ENCODE peak calls at places on chromosomes 4 and X, in four cellular contexts. One of them, this sample, is unnamed.

GRCh38 chr4:114077610-114078009 is 98.2 kb upstream of the ARSJ start:
- DNase-seq in heart left ventricle: no peak
- DNase-seq in ovary: no peak
- DNase-seq in Peyer's patch: no peak
- DNase-seq in this sample: no peak

GRCh38 chrX:2595258-2595657 is 94.5 kb upstream of the DHRSX start:
- DNase-seq in Peyer's patch: no peak
- DNase-seq in ovary: no peak
- DNase-seq in heart left ventricle: no peak
- DNase-seq in this sample: no peak

GRCh38 chr4:52312722-52313121 is 261.6 kb downstream of the SPATA18 start:
- DNase-seq in heart left ventricle: no peak
- DNase-seq in Peyer's patch: no peak
- DNase-seq in ovary: no peak
- DNase-seq in this sample: no peak

GRCh38 chr4:54227261-54228063 is 1.6 kb upstream of the PDGFRA start:
- DNase-seq in heart left ventricle: no peak
- DNase-seq in Peyer's patch: no peak
- DNase-seq in ovary: peak; percentile 40
- DNase-seq in this sample: no peak

GRCh38 chrX:50903387-50904027 is 7.0 kb upstream of the BMP15 start:
- DNase-seq in Peyer's patch: peak; percentile 45
- DNase-seq in ovary: no peak
- DNase-seq in heart left ventricle: no peak
- DNase-seq in this sample: no peak

GRCh38 chr4:54941994-54942552 is 183.3 kb downstream of the KDR start:
- DNase-seq in heart left ventricle: no peak
- DNase-seq in ovary: peak; percentile 16
- DNase-seq in Peyer's patch: peak; percentile 47
- DNase-seq in this sample: no peak

GRCh38 chrX:9339603-9340569 is 125.0 kb upstream of the TBL1X start:
- DNase-seq in Peyer's patch: peak; percentile 67
- DNase-seq in ovary: peak; percentile 42
- DNase-seq in heart left ventricle: peak; percentile 61
- DNase-seq in this sample: no peak

GRCh38 chr4:150619032-150619431 is 37.1 kb downstream of the MAB21L2 start:
- DNase-seq in Peyer's patch: no peak
- DNase-seq in ovary: no peak
- DNase-seq in heart left ventricle: no peak
- DNase-seq in this sample: no peak

GRCh38 chrX:53071604-53072417 is 10.4 kb upstream of the TSPYL2 start:
- DNase-seq in heart left ventricle: peak; percentile 69
- DNase-seq in ovary: peak; percentile 69
- DNase-seq in Peyer's patch: peak; percentile 92
- DNase-seq in this sample: peak; percentile 10

GRCh38 chr4:17762705-17763104 is 18.7 kb downstream of the FAM184B start:
- DNase-seq in Peyer's patch: no peak
- DNase-seq in heart left ventricle: no peak
- DNase-seq in ovary: no peak
- DNase-seq in this sample: no peak

GRCh38 chr4:158055668-158056067 is 117.2 kb downstream of the GASK1B start:
- DNase-seq in Peyer's patch: no peak
- DNase-seq in ovary: no peak
- DNase-seq in heart left ventricle: no peak
- DNase-seq in this sample: no peak

GRCh38 chrX:68411729-68412128 is 21.6 kb downstream of the OPHN1 start:
- DNase-seq in heart left ventricle: no peak
- DNase-seq in Peyer's patch: no peak
- DNase-seq in ovary: no peak
- DNase-seq in this sample: no peak

GRCh38 chr4:128228778-128229457 is 58.7 kb downstream of the PGRMC2 start:
- DNase-seq in Peyer's patch: no peak
- DNase-seq in ovary: no peak
- DNase-seq in heart left ventricle: no peak
- DNase-seq in this sample: no peak
- H3K27ac ChIP-seq in Peyer's patch: no peak overlapping the region
- H3K27ac ChIP-seq in ovary: no peak overlapping the region
- H3K27ac ChIP-seq in heart left ventricle: no peak overlapping the region
- H3K27ac ChIP-seq in this sample: no peak overlapping the region

GRCh38 chrX:42089014-42089413 is 165.7 kb upstream of the CASK start:
- DNase-seq in heart left ventricle: no peak
- DNase-seq in ovary: no peak
- DNase-seq in Peyer's patch: no peak
- DNase-seq in this sample: no peak
- TF ChIP-seq POLR2A in heart left ventricle: no peak
- TF ChIP-seq POLR2A in ovary: no peak
- TF ChIP-seq POLR2A in Peyer's patch: no peak
- TF ChIP-seq POLR2A in this sample: no peak

GRCh38 chr4:5921981-5922380 is 29.1 kb upstream of the CRMP1 start:
- DNase-seq in heart left ventricle: no peak
- DNase-seq in Peyer's patch: no peak
- DNase-seq in ovary: no peak
- DNase-seq in this sample: no peak
- H3K4me1 ChIP-seq in heart left ventricle: no peaks in the 10 kb centered on the region
- H3K4me1 ChIP-seq in Peyer's patch: no peaks in the 10 kb centered on the region
- H3K4me1 ChIP-seq in ovary: no peaks in the 10 kb centered on the region
- H3K4me1 ChIP-seq in this sample: no peaks in the 10 kb centered on the region

GRCh38 chr4:86661418-86661817 is 67.3 kb downstream of the PTPN13 start:
- DNase-seq in heart left ventricle: no peak
- DNase-seq in Peyer's patch: no peak
- DNase-seq in ovary: no peak
- DNase-seq in this sample: no peak
- H3K27ac ChIP-seq in heart left ventricle: no peak overlapping the region
- H3K27ac ChIP-seq in Peyer's patch: no peak overlapping the region
- H3K27ac ChIP-seq in ovary: no peak overlapping the region
- H3K27ac ChIP-seq in this sample: no peak overlapping the region

DNA sequence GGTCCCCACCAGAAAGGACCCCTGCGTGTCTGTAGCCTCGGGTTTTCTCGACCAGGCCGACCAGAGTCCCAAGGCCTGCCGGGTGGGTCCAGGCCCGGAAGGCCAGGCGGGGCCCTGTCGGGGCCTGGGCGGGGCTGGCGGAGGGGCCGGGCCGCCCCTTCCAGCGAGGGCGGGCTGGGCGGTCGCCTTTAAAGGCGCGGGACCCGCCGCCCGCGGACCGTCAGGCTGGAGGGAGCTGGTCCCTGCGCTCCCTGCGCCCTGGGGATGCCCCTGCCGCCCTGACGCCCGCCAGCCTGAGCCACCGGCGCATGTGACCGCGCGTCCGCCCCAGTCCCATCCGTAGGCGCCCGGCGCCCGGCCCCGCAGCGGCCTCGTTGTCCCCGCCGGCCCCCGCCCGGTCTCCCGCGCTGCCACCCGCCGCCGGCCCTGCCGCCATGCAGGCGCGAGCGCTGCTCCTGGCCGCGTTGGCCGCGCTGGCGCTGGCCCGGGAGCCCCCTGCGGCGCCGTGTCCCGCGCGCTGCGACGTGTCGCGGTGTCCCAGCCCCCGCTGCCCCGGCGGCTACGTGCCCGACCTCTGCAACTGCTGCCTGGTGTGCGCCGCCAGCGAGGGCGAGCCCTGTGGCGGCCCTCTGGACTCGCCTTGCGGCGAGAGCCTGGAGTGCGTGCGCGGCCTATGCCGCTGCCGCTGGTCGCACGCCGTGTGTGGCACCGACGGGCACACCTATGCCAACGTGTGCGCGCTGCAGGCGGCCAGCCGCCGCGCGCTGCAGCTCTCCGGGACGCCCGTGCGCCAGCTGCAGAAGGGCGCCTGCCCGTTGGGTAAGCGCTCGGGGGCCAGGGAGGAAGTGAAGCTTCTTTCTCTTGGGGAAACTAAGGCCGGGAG is at the start of gene HTRA3:
- DNase-seq in Peyer's patch: peak; percentile 54
- DNase-seq in heart left ventricle: peak; percentile 81
- DNase-seq in ovary: peak; percentile 77
- DNase-seq in this sample: no peak
- TF ChIP-seq POLR2A in Peyer's patch: no peak
- TF ChIP-seq POLR2A in heart left ventricle: peak; percentile 96
- TF ChIP-seq POLR2A in ovary: peak; percentile 81
- TF ChIP-seq POLR2A in this sample: no peak

GRCh38 chr4:8386731-8387130 is 53.8 kb downstream of the ACOX3 start:
- DNase-seq in heart left ventricle: peak; percentile 44
- DNase-seq in ovary: no peak
- DNase-seq in Peyer's patch: no peak
- DNase-seq in this sample: no peak
- H3K4me1 ChIP-seq in heart left ventricle: peaks cover 24% of the 10 kb centered on the region
- H3K4me1 ChIP-seq in ovary: peaks cover 18% of the 10 kb centered on the region
- H3K4me1 ChIP-seq in Peyer's patch: no peaks in the 10 kb centered on the region
- H3K4me1 ChIP-seq in this sample: peaks cover 4% of the 10 kb centered on the region

GRCh38 chrX:13010546-13010945 is 33.9 kb downstream of the FAM9C start:
- DNase-seq in heart left ventricle: no peak
- DNase-seq in Peyer's patch: no peak
- DNase-seq in ovary: no peak
- DNase-seq in this sample: no peak

GRCh38 chrX:13014111-13015094 is 30.0 kb downstream of the FAM9C start:
- DNase-seq in Peyer's patch: no peak
- DNase-seq in heart left ventricle: no peak
- DNase-seq in ovary: no peak
- DNase-seq in this sample: no peak

GRCh38 chrX:13015536-13016236 is 28.7 kb downstream of the FAM9C start:
- DNase-seq in heart left ventricle: no peak
- DNase-seq in Peyer's patch: no peak
- DNase-seq in ovary: no peak
- DNase-seq in this sample: no peak

GRCh38 chrX:13009844-13010243 is 34.6 kb downstream of the FAM9C start:
- DNase-seq in Peyer's patch: no peak
- DNase-seq in heart left ventricle: no peak
- DNase-seq in ovary: no peak
- DNase-seq in this sample: no peak

GRCh38 chrX:13013353-13014110 is 30.9 kb downstream of the FAM9C start:
- DNase-seq in Peyer's patch: peak; percentile 78
- DNase-seq in heart left ventricle: no peak
- DNase-seq in ovary: no peak
- DNase-seq in this sample: peak; percentile 7
- H3K27ac ChIP-seq in Peyer's patch: peak overlapping the region; percentile 53
- H3K27ac ChIP-seq in heart left ventricle: peak overlapping the region; percentile 44
- H3K27ac ChIP-seq in ovary: no peak overlapping the region
- H3K27ac ChIP-seq in this sample: peak overlapping the region; percentile 18

DNA sequence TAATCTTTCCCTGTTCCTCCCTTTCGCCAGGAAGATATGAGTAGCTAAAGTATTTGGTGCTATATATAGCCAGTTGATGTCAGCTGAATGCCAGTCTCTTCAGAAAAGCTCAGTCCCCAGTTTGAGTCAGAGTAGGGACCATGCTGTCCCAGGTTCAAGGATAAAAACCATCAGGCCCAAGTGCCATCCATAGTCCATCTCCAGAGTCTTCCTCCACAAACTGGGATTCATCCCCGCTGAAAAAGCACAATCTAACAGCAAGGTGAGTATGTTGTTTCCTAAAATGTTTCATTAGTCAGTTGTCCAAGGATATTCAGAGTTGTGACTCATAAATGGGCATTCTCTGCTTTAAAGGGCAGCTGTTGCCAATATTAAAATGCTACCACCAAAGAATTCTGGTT is at the start of gene MYOZ2:
- DNase-seq in Peyer's patch: no peak
- DNase-seq in ovary: no peak
- DNase-seq in heart left ventricle: no peak
- DNase-seq in this sample: no peak
- TF ChIP-seq POLR2A in Peyer's patch: no peak
- TF ChIP-seq POLR2A in ovary: no peak
- TF ChIP-seq POLR2A in heart left ventricle: peak; percentile 84
- TF ChIP-seq POLR2A in this sample: no peak

GRCh38 chr4:156154978-156155377 is 201.3 kb upstream of the CTSO start:
- DNase-seq in ovary: no peak
- DNase-seq in heart left ventricle: no peak
- DNase-seq in Peyer's patch: no peak
- DNase-seq in this sample: no peak

DNA sequence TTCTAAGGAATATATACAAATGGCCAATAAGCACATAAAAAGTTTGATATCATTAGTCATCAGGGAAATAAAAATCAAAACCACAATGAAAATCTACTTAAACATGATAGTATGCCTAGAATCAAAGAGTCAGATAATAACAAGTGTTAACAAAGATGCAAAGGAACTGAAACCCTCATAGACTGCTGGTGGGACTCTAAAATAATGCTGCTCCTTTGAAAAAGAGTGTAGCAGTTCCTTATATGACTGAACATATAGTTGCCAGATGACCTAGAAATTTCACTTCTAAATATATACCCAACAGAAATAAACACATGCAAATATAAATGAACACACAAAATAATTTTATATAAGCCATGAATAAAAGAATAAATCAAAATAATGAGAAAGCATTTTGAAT is 205.1 kb upstream of the CTSO start:
- DNase-seq in heart left ventricle: no peak
- DNase-seq in ovary: no peak
- DNase-seq in Peyer's patch: no peak
- DNase-seq in this sample: no peak
- H3K4me1 ChIP-seq in heart left ventricle: no peaks in the 10 kb centered on the region
- H3K4me1 ChIP-seq in ovary: no peaks in the 10 kb centered on the region
- H3K4me1 ChIP-seq in Peyer's patch: no peaks in the 10 kb centered on the region
- H3K4me1 ChIP-seq in this sample: no peaks in the 10 kb centered on the region

This sample was measured in esophagus squamous epithelium.